ENCODE peak calls at places on chromosomes 2 and 18, in six cellular contexts. K is HCT116, F is A549, V is GM23338, N is transverse colon, B is spleen. O is an unnamed sample.

GRCh38 chr2:84458436-84459027 is 548 bp downstream of the SUCLG1 start:
- DNase-seq in V (no peak), F (no peak), N (peak; percentile 27), K (no peak), B (no peak), O (peak; percentile 19)

GRCh38 chr2:202165945-202166344 is 72.5 kb downstream of the SUMO1 start:
- DNase-seq in B (no peak), N (no peak), F (no peak), K (no peak), V (no peak), O (no peak)

GRCh38 chr2:222297600-222297935 is 1.2 kb downstream of the PAX3 start:
- DNase-seq in N (no peak), V (peak; percentile 51), F (no peak), K (no peak), B (peak; percentile 56), O (no peak)

GRCh38 chr18:57705011-57705410 is 83.4 kb upstream of the NARS1 start:
- DNase-seq in N (no peak), B (no peak), F (no peak), V (no peak), K (no peak), O (no peak)

GRCh38 chr2:209305026-209305425 is 118.8 kb upstream of the MAP2 start:
- DNase-seq in N (no peak), F (no peak), B (no peak), V (peak; percentile 52), K (no peak), O (no peak)

GRCh38 chr2:154013514-154013913 is 141.8 kb downstream of the GALNT13 start:
- DNase-seq in N (no peak), K (no peak), F (no peak), B (no peak), V (no peak), O (no peak)

GRCh38 chr2:27079233-27080139 is 1.1 kb downstream of the EMILIN1 start:
- DNase-seq in B (no peak), N (no peak), V (no peak), F (no peak), K (no peak), O (no peak)

GRCh38 chr2:195304310-195304709 is 352.7 kb upstream of the SLC39A10 start:
- DNase-seq in V (peak; percentile 76), K (peak; percentile 19), B (no peak), N (no peak), F (no peak), O (no peak)

GRCh38 chr18:13565228-13565627 is 161.1 kb downstream of the FAM210A start:
- DNase-seq in F (no peak), K (no peak), N (no peak), B (no peak), V (no peak), O (no peak)

GRCh38 chr2:239955086-239955988 is 69.8 kb downstream of the NDUFA10 start:
- DNase-seq in N (no peak), V (no peak), F (no peak), K (no peak), B (peak; percentile 31), O (no peak)

GRCh38 chr2:152465541-152465940 is 130.6 kb downstream of the FMNL2 start:
- DNase-seq in V (no peak), K (no peak), B (no peak), N (no peak), F (no peak), O (no peak)

GRCh38 chr2:237073552-237073951 is 12.1 kb upstream of the COPS8 start:
- DNase-seq in N (no peak), K (no peak), V (no peak), B (no peak), F (no peak), O (no peak)

GRCh38 chr18:13645093-13645492 is 81.3 kb downstream of the FAM210A start:
- DNase-seq in K (no peak), F (no peak), B (no peak), V (no peak), N (no peak), O (no peak)

GRCh38 chr2:174634130-174635014 is 36.8 kb upstream of the WIPF1 start:
- DNase-seq in V (no peak), B (peak; percentile 87), N (peak; percentile 26), K (no peak), F (no peak), O (no peak)

GRCh38 chr2:68290825-68291224 is 28.9 kb downstream of the CNRIP1 start:
- DNase-seq in V (no peak), N (no peak), F (no peak), B (no peak), K (no peak), O (no peak)

GRCh38 chr18:73920033-73920432 is 227.6 kb downstream of the FBXO15 start:
- DNase-seq in V (no peak), K (no peak), F (no peak), B (no peak), N (no peak), O (no peak)

GRCh38 chr2:179749210-179749609 is 112.2 kb downstream of the ZNF385B start:
- DNase-seq in N (no peak), K (no peak), B (no peak), F (no peak), V (no peak), O (no peak)

GRCh38 chr2:181037922-181038321 is 57.5 kb downstream of the UBE2E3 start:
- DNase-seq in V (no peak), F (no peak), B (no peak), K (no peak), N (no peak), O (no peak)

GRCh38 chr2:37189452-37190153 is 1.1 kb upstream of the SULT6B1 start:
- DNase-seq in K (peak; percentile 89), B (no peak), F (peak; percentile 64), V (peak; percentile 89), N (no peak), O (peak; percentile 40)

GRCh38 chr18:830315-830901 is 18.4 kb upstream of the YES1 start:
- DNase-seq in V (peak; percentile 72), K (no peak), N (no peak), F (no peak), B (no peak), O (no peak)

GRCh38 chr18:32576296-32576916 is 105.7 kb upstream of the GAREM1 start:
- DNase-seq in F (no peak), V (peak; percentile 65), N (no peak), B (no peak), K (no peak), O (no peak)

GRCh38 chr2:233026211-233026813 is 6.2 kb upstream of the NEU2 start:
- DNase-seq in V (peak; percentile 10), F (no peak), K (no peak), B (no peak), N (no peak), O (no peak)

GRCh38 chr2:158560259-158560658 is 103.5 kb downstream of the PKP4 start:
- DNase-seq in F (no peak), V (no peak), K (no peak), B (no peak), N (no peak), O (no peak)

GRCh38 chr2:33441235-33441810 is 35.1 kb upstream of the RASGRP3 start:
- DNase-seq in V (peak; percentile 76), N (peak; percentile 15), F (peak; percentile 59), B (no peak), K (peak; percentile 34), O (no peak)

GRCh38 chr18:56139792-56140254 is 498.6 kb downstream of the TXNL1 start:
- DNase-seq in N (peak; percentile 9), F (no peak), V (no peak), K (no peak), B (no peak), O (no peak)

GRCh38 chr18:58911241-58911640 is 46.6 kb downstream of the ZNF532 start:
- DNase-seq in N (no peak), V (no peak), F (no peak), K (no peak), B (no peak), O (no peak)

GRCh38 chr18:58908006-58908405 is 43.3 kb downstream of the ZNF532 start:
- DNase-seq in N (no peak), B (no peak), F (no peak), K (no peak), V (no peak), O (no peak)

GRCh38 chr18:58911766-58912165 is 47.1 kb downstream of the ZNF532 start:
- DNase-seq in K (no peak), N (no peak), V (peak; percentile 57), F (no peak), B (no peak), O (no peak)

GRCh38 chr18:58915006-58915799 is 50.5 kb downstream of the ZNF532 start:
- DNase-seq in F (peak; percentile 18), K (no peak), V (peak; percentile 49), N (no peak), B (no peak), O (no peak)

DNA sequence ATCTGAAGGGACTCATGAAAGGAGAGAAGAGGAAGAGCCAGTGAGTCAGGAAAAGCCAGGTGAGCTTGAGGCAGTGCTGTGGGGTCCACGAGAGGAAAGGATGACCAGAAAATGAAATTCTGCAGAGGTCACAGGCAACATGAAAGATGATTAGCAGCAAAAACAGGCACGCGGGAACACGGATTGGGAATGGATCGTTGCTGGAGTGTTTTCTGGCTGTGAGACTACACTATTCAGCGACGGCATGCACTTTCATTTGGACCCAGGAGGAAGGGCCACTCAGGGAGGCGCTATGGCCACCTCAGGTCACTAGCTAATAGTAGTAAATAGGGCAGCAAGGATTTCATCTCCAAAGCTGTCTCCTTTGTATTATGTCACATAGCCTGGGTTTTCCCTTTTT is 44.8 kb downstream of the ZNF532 start:
- DNase-seq in K (no peak), B (no peak), N (no peak), V (no peak), F (no peak), O (no peak)
- H3K4me1 ChIP-seq in K (no peaks in the 10 kb centered on the region), B (peaks cover 37% of the 10 kb centered on the region), N (peaks cover 6% of the 10 kb centered on the region), V (peaks cover 78% of the 10 kb centered on the region), F (peaks cover 45% of the 10 kb centered on the region), O (no peaks in the 10 kb centered on the region)

DNA sequence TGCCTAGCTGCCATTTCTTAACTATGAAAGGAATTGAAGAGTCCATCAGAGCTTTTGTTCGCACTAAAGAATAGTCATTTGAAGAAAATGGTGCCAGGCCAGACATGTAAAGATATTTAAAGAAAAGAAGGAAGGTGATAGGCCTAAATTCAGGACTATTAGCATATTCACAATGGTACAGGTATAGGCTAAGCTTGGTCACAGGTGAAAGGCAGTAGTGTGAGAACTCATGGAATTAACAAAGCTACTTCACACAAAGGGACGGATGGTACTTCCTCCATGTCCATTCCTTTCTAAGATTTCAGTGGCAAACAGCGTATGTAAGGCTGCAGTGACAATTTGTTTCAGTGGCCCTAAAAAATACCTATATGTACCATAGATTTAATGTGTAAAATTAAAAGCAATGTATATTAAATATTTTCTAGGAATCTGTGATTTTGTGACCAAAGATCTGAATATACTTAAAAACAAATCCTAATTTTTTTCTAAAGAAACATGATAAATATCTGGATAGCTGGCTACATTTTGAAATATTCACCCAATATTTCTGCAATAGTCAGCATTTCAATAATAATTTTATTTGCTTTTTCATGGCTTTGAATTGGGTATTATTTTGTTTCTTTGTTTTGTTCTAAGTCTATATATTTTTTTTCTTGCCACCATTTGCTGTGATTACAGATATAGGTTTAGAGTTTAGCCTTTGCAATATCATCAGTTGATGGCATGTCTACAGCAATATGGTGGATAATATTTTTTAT is 116.1 kb downstream of the CAMKMT start:
- DNase-seq in K (no peak), V (peak; percentile 59), B (no peak), N (no peak), F (no peak), O (no peak)
- H3K4me3 ChIP-seq in K (no peak overlapping the region), V (no peak overlapping the region), B (no peak overlapping the region), N (no peak overlapping the region), F (no peak overlapping the region), O (no peak overlapping the region)

GRCh38 chr2:25340340-25340886 is 1.3 kb downstream of the DNMT3A start:
- DNase-seq in F (no peak), K (no peak), N (peak; percentile 57), B (peak; percentile 84), V (peak; percentile 47), O (no peak)
- H3K27ac ChIP-seq in F (peak overlapping the region; percentile 99), K (peak overlapping the region; percentile 35), N (peak overlapping the region; percentile 87), B (peak overlapping the region; percentile 53), V (no peak overlapping the region), O (peak overlapping the region; percentile 61)

GRCh38 chr2:30243231-30243630 is 11.9 kb downstream of the LBH start:
- DNase-seq in N (no peak), V (no peak), F (no peak), B (no peak), K (no peak), O (no peak)
- H3K4me1 ChIP-seq in N (peaks cover 11% of the 10 kb centered on the region), V (no peaks in the 10 kb centered on the region), F (peaks cover 73% of the 10 kb centered on the region), B (peaks cover 99% of the 10 kb centered on the region), K (peaks cover 8% of the 10 kb centered on the region), O (no peaks in the 10 kb centered on the region)